ENCODE peak calls at places on chromosomes 6 and 20, in ten cellular contexts. One of them, this sample, is unnamed.

GRCh38 chr6:110876170-110876773 is 1.7 kb downstream of the AMD1 start:
- DNase-seq in NCI-H226: peak; percentile 80
- DNase-seq in hepatocyte: peak; percentile 89
- DNase-seq in Ammon's horn: peak; percentile 90
- DNase-seq in prostate gland: peak; percentile 86
- DNase-seq in left ventricle myocardium inferior: peak; percentile 89
- DNase-seq in hypothalamus: peak; percentile 81
- DNase-seq in SK-MEL-5: peak; percentile 86
- DNase-seq in cardiac muscle cell: peak; percentile 93
- DNase-seq in NCI-H1417: peak; percentile 83
- DNase-seq in this sample: peak; percentile 78

GRCh38 chr6:170286246-170286933 is 4.5 kb downstream of the DLL1 start:
- DNase-seq in hypothalamus: peak; percentile 76
- DNase-seq in NCI-H1417: peak; percentile 69
- DNase-seq in SK-MEL-5: no peak
- DNase-seq in left ventricle myocardium inferior: peak; percentile 53
- DNase-seq in prostate gland: no peak
- DNase-seq in hepatocyte: peak; percentile 66
- DNase-seq in cardiac muscle cell: no peak
- DNase-seq in NCI-H226: no peak
- DNase-seq in Ammon's horn: peak; percentile 84
- DNase-seq in this sample: no peak

GRCh38 chr6:40436685-40437604 is 150.2 kb downstream of the LRFN2 start:
- DNase-seq in cardiac muscle cell: no peak
- DNase-seq in SK-MEL-5: peak; percentile 16
- DNase-seq in hepatocyte: no peak
- DNase-seq in NCI-H226: no peak
- DNase-seq in NCI-H1417: no peak
- DNase-seq in left ventricle myocardium inferior: no peak
- DNase-seq in prostate gland: no peak
- DNase-seq in Ammon's horn: peak; percentile 56
- DNase-seq in hypothalamus: peak; percentile 19
- DNase-seq in this sample: no peak

GRCh38 chr6:41901882-41902519 is 6.8 kb upstream of the USP49 start:
- DNase-seq in NCI-H226: peak; percentile 2
- DNase-seq in prostate gland: no peak
- DNase-seq in Ammon's horn: no peak
- DNase-seq in hepatocyte: no peak
- DNase-seq in SK-MEL-5: peak; percentile 82
- DNase-seq in NCI-H1417: no peak
- DNase-seq in left ventricle myocardium inferior: no peak
- DNase-seq in hypothalamus: no peak
- DNase-seq in cardiac muscle cell: no peak
- DNase-seq in this sample: no peak

GRCh38 chr20:53142225-53142624 is 170.1 kb downstream of the TSHZ2 start:
- DNase-seq in Ammon's horn: no peak
- DNase-seq in hepatocyte: no peak
- DNase-seq in prostate gland: no peak
- DNase-seq in cardiac muscle cell: peak; percentile 72
- DNase-seq in left ventricle myocardium inferior: no peak
- DNase-seq in NCI-H226: no peak
- DNase-seq in SK-MEL-5: no peak
- DNase-seq in hypothalamus: no peak
- DNase-seq in NCI-H1417: no peak
- DNase-seq in this sample: peak; percentile 8

GRCh38 chr6:70241991-70242420 is 60.9 kb downstream of the COL9A1 start:
- DNase-seq in Ammon's horn: no peak
- DNase-seq in SK-MEL-5: peak; percentile 16
- DNase-seq in hepatocyte: peak; percentile 22
- DNase-seq in NCI-H1417: peak; percentile 11
- DNase-seq in prostate gland: no peak
- DNase-seq in NCI-H226: no peak
- DNase-seq in left ventricle myocardium inferior: no peak
- DNase-seq in cardiac muscle cell: no peak
- DNase-seq in hypothalamus: no peak
- DNase-seq in this sample: peak; percentile 24

GRCh38 chr20:59765599-59766177 is 161.3 kb downstream of the PHACTR3 start:
- DNase-seq in Ammon's horn: no peak
- DNase-seq in cardiac muscle cell: no peak
- DNase-seq in hepatocyte: peak; percentile 25
- DNase-seq in SK-MEL-5: no peak
- DNase-seq in prostate gland: no peak
- DNase-seq in NCI-H1417: no peak
- DNase-seq in hypothalamus: no peak
- DNase-seq in left ventricle myocardium inferior: no peak
- DNase-seq in NCI-H226: no peak
- DNase-seq in this sample: no peak

GRCh38 chr6:162962093-162962492 is 234.3 kb downstream of the PACRG start:
- DNase-seq in NCI-H1417: no peak
- DNase-seq in SK-MEL-5: no peak
- DNase-seq in left ventricle myocardium inferior: no peak
- DNase-seq in Ammon's horn: no peak
- DNase-seq in hepatocyte: no peak
- DNase-seq in hypothalamus: no peak
- DNase-seq in cardiac muscle cell: no peak
- DNase-seq in NCI-H226: no peak
- DNase-seq in prostate gland: no peak
- DNase-seq in this sample: no peak

GRCh38 chr6:43490523-43490939 is 13.2 kb downstream of the TJAP1 start:
- DNase-seq in prostate gland: no peak
- DNase-seq in cardiac muscle cell: no peak
- DNase-seq in Ammon's horn: no peak
- DNase-seq in hepatocyte: no peak
- DNase-seq in SK-MEL-5: no peak
- DNase-seq in NCI-H1417: no peak
- DNase-seq in NCI-H226: no peak
- DNase-seq in hypothalamus: no peak
- DNase-seq in left ventricle myocardium inferior: no peak
- DNase-seq in this sample: peak; percentile 87

GRCh38 chr20:37344506-37345338 is 1.2 kb upstream of the SRC start:
- DNase-seq in hypothalamus: no peak
- DNase-seq in SK-MEL-5: no peak
- DNase-seq in cardiac muscle cell: no peak
- DNase-seq in hepatocyte: peak; percentile 87
- DNase-seq in left ventricle myocardium inferior: no peak
- DNase-seq in prostate gland: peak; percentile 84
- DNase-seq in Ammon's horn: no peak
- DNase-seq in NCI-H1417: no peak
- DNase-seq in NCI-H226: no peak
- DNase-seq in this sample: peak; percentile 77

GRCh38 chr20:44279228-44279627 is 31.8 kb downstream of the FITM2 start:
- DNase-seq in SK-MEL-5: no peak
- DNase-seq in NCI-H1417: no peak
- DNase-seq in hepatocyte: no peak
- DNase-seq in prostate gland: no peak
- DNase-seq in hypothalamus: no peak
- DNase-seq in NCI-H226: peak; percentile 48
- DNase-seq in Ammon's horn: peak; percentile 24
- DNase-seq in left ventricle myocardium inferior: no peak
- DNase-seq in cardiac muscle cell: no peak
- DNase-seq in this sample: no peak

GRCh38 chr20:49186535-49187329 is 1.4 kb downstream of the STAU1 start:
- DNase-seq in Ammon's horn: peak; percentile 69
- DNase-seq in NCI-H1417: peak; percentile 56
- DNase-seq in hepatocyte: peak; percentile 81
- DNase-seq in left ventricle myocardium inferior: peak; percentile 29
- DNase-seq in cardiac muscle cell: peak; percentile 68
- DNase-seq in prostate gland: peak; percentile 58
- DNase-seq in NCI-H226: peak; percentile 15
- DNase-seq in hypothalamus: no peak
- DNase-seq in SK-MEL-5: peak; percentile 52
- DNase-seq in this sample: peak; percentile 62

GRCh38 chr20:43963872-43964791 is 49.5 kb downstream of the TOX2 start:
- DNase-seq in cardiac muscle cell: no peak
- DNase-seq in Ammon's horn: peak; percentile 35
- DNase-seq in prostate gland: no peak
- DNase-seq in left ventricle myocardium inferior: peak; percentile 63
- DNase-seq in hypothalamus: no peak
- DNase-seq in NCI-H226: no peak
- DNase-seq in NCI-H1417: peak; percentile 56
- DNase-seq in hepatocyte: no peak
- DNase-seq in SK-MEL-5: no peak
- DNase-seq in this sample: no peak

GRCh38 chr20:61934716-61935530 is 130.8 kb downstream of the TAF4 start:
- DNase-seq in hypothalamus: no peak
- DNase-seq in NCI-H1417: no peak
- DNase-seq in Ammon's horn: no peak
- DNase-seq in hepatocyte: no peak
- DNase-seq in left ventricle myocardium inferior: no peak
- DNase-seq in NCI-H226: no peak
- DNase-seq in prostate gland: no peak
- DNase-seq in cardiac muscle cell: no peak
- DNase-seq in SK-MEL-5: no peak
- DNase-seq in this sample: no peak

GRCh38 chr20:25148982-25149846 is 46.3 kb upstream of the ENTPD6 start:
- DNase-seq in NCI-H226: no peak
- DNase-seq in prostate gland: no peak
- DNase-seq in hypothalamus: no peak
- DNase-seq in NCI-H1417: no peak
- DNase-seq in SK-MEL-5: no peak
- DNase-seq in left ventricle myocardium inferior: no peak
- DNase-seq in hepatocyte: no peak
- DNase-seq in Ammon's horn: no peak
- DNase-seq in cardiac muscle cell: no peak
- DNase-seq in this sample: no peak

GRCh38 chr6:90186637-90187361 is 109.8 kb downstream of the BACH2 start:
- DNase-seq in NCI-H1417: peak; percentile 46
- DNase-seq in Ammon's horn: no peak
- DNase-seq in hepatocyte: no peak
- DNase-seq in SK-MEL-5: no peak
- DNase-seq in cardiac muscle cell: no peak
- DNase-seq in NCI-H226: peak; percentile 5
- DNase-seq in hypothalamus: no peak
- DNase-seq in prostate gland: no peak
- DNase-seq in left ventricle myocardium inferior: no peak
- DNase-seq in this sample: no peak

GRCh38 chr6:95133578-95133977 is 443.8 kb upstream of the MANEA start:
- DNase-seq in hepatocyte: peak; percentile 5
- DNase-seq in cardiac muscle cell: peak; percentile 17
- DNase-seq in prostate gland: no peak
- DNase-seq in Ammon's horn: no peak
- DNase-seq in left ventricle myocardium inferior: no peak
- DNase-seq in hypothalamus: no peak
- DNase-seq in NCI-H1417: peak; percentile 67
- DNase-seq in NCI-H226: no peak
- DNase-seq in SK-MEL-5: peak; percentile 11
- DNase-seq in this sample: no peak

GRCh38 chr6:90285611-90286381 is 10.8 kb downstream of the BACH2 start:
- DNase-seq in cardiac muscle cell: peak; percentile 94
- DNase-seq in prostate gland: peak; percentile 40
- DNase-seq in SK-MEL-5: peak; percentile 84
- DNase-seq in hepatocyte: peak; percentile 91
- DNase-seq in Ammon's horn: peak; percentile 90
- DNase-seq in NCI-H1417: peak; percentile 83
- DNase-seq in hypothalamus: peak; percentile 78
- DNase-seq in left ventricle myocardium inferior: peak; percentile 82
- DNase-seq in NCI-H226: peak; percentile 93
- DNase-seq in this sample: peak; percentile 18

GRCh38 chr20:59671661-59672471 is 67.5 kb downstream of the PHACTR3 start:
- DNase-seq in prostate gland: no peak
- DNase-seq in NCI-H1417: no peak
- DNase-seq in cardiac muscle cell: no peak
- DNase-seq in NCI-H226: no peak
- DNase-seq in Ammon's horn: no peak
- DNase-seq in hypothalamus: no peak
- DNase-seq in SK-MEL-5: no peak
- DNase-seq in hepatocyte: no peak
- DNase-seq in left ventricle myocardium inferior: no peak
- DNase-seq in this sample: no peak

GRCh38 chr6:91716361-91716760 is 1129.5 kb upstream of the MAP3K7 start:
- DNase-seq in prostate gland: no peak
- DNase-seq in hypothalamus: no peak
- DNase-seq in cardiac muscle cell: no peak
- DNase-seq in NCI-H1417: no peak
- DNase-seq in Ammon's horn: no peak
- DNase-seq in left ventricle myocardium inferior: no peak
- DNase-seq in SK-MEL-5: no peak
- DNase-seq in NCI-H226: no peak
- DNase-seq in hepatocyte: no peak
- DNase-seq in this sample: no peak

GRCh38 chr20:37921341-37921929 is 18.5 kb downstream of the VSTM2L start:
- DNase-seq in SK-MEL-5: no peak
- DNase-seq in NCI-H226: no peak
- DNase-seq in prostate gland: no peak
- DNase-seq in cardiac muscle cell: no peak
- DNase-seq in NCI-H1417: no peak
- DNase-seq in Ammon's horn: no peak
- DNase-seq in left ventricle myocardium inferior: no peak
- DNase-seq in hypothalamus: no peak
- DNase-seq in hepatocyte: no peak
- DNase-seq in this sample: no peak

GRCh38 chr6:44956426-44956825 is 371.7 kb upstream of the RUNX2 start:
- DNase-seq in cardiac muscle cell: no peak
- DNase-seq in NCI-H1417: no peak
- DNase-seq in NCI-H226: peak; percentile 74
- DNase-seq in SK-MEL-5: no peak
- DNase-seq in left ventricle myocardium inferior: no peak
- DNase-seq in hypothalamus: no peak
- DNase-seq in hepatocyte: no peak
- DNase-seq in prostate gland: no peak
- DNase-seq in Ammon's horn: no peak
- DNase-seq in this sample: no peak

GRCh38 chr6:144219056-144219685 is 66.0 kb upstream of the UTRN start:
- DNase-seq in hepatocyte: peak; percentile 56
- DNase-seq in NCI-H226: peak; percentile 31
- DNase-seq in prostate gland: no peak
- DNase-seq in hypothalamus: no peak
- DNase-seq in cardiac muscle cell: peak; percentile 51
- DNase-seq in left ventricle myocardium inferior: no peak
- DNase-seq in Ammon's horn: peak; percentile 54
- DNase-seq in NCI-H1417: peak; percentile 64
- DNase-seq in SK-MEL-5: peak; percentile 63
- DNase-seq in this sample: peak; percentile 54

GRCh38 chr20:44787299-44787698 is 23.0 kb downstream of the RIMS4 start:
- DNase-seq in hepatocyte: no peak
- DNase-seq in cardiac muscle cell: no peak
- DNase-seq in left ventricle myocardium inferior: no peak
- DNase-seq in NCI-H1417: no peak
- DNase-seq in Ammon's horn: no peak
- DNase-seq in hypothalamus: no peak
- DNase-seq in NCI-H226: no peak
- DNase-seq in SK-MEL-5: no peak
- DNase-seq in prostate gland: no peak
- DNase-seq in this sample: no peak

GRCh38 chr6:43521836-43522235 is 4.9 kb downstream of the POLR1C start:
- DNase-seq in NCI-H1417: no peak
- DNase-seq in hepatocyte: no peak
- DNase-seq in NCI-H226: no peak
- DNase-seq in left ventricle myocardium inferior: no peak
- DNase-seq in cardiac muscle cell: no peak
- DNase-seq in SK-MEL-5: no peak
- DNase-seq in Ammon's horn: no peak
- DNase-seq in hypothalamus: no peak
- DNase-seq in prostate gland: no peak
- DNase-seq in this sample: no peak

GRCh38 chr20:32559753-32560380 is 25.3 kb downstream of the NOL4L start:
- DNase-seq in NCI-H226: no peak
- DNase-seq in left ventricle myocardium inferior: no peak
- DNase-seq in SK-MEL-5: no peak
- DNase-seq in hypothalamus: peak; percentile 35
- DNase-seq in cardiac muscle cell: no peak
- DNase-seq in hepatocyte: no peak
- DNase-seq in prostate gland: no peak
- DNase-seq in NCI-H1417: peak; percentile 58
- DNase-seq in Ammon's horn: no peak
- DNase-seq in this sample: no peak

GRCh38 chr6:3751730-3752537 is 421 bp upstream of the PXDC1 start:
- DNase-seq in hepatocyte: peak; percentile 97
- DNase-seq in hypothalamus: peak; percentile 58
- DNase-seq in NCI-H1417: peak; percentile 56
- DNase-seq in left ventricle myocardium inferior: peak; percentile 90
- DNase-seq in Ammon's horn: peak; percentile 81
- DNase-seq in prostate gland: peak; percentile 80
- DNase-seq in NCI-H226: peak; percentile 88
- DNase-seq in SK-MEL-5: peak; percentile 94
- DNase-seq in cardiac muscle cell: peak; percentile 92
- DNase-seq in this sample: peak; percentile 87

GRCh38 chr20:12331236-12331635 is 413.5 kb downstream of the BTBD3 start:
- DNase-seq in prostate gland: no peak
- DNase-seq in SK-MEL-5: no peak
- DNase-seq in NCI-H226: no peak
- DNase-seq in cardiac muscle cell: no peak
- DNase-seq in Ammon's horn: no peak
- DNase-seq in hepatocyte: no peak
- DNase-seq in NCI-H1417: peak; percentile 15
- DNase-seq in hypothalamus: no peak
- DNase-seq in left ventricle myocardium inferior: no peak
- DNase-seq in this sample: no peak